ENCODE peak calls at places on chromosome 12, in five cellular contexts. F is substantia nigra, O is endothelial cell, L is RKO, P is WTC11. J is an unnamed sample.

GRCh38 chr12:89417246-89417977 is 65.1 kb upstream of the DUSP6 start:
- DNase-seq in P (no peak), L (no peak), F (no peak), O (no peak), J (no peak)

GRCh38 chr12:52183544-52183910 is 8.3 kb downstream of the KRT80 start:
- DNase-seq in F (no peak), L (no peak), O (no peak), P (no peak), J (no peak)

GRCh38 chr12:58819345-58819744 is 101.0 kb downstream of the LRIG3 start:
- DNase-seq in O (no peak), P (peak), F (no peak), L (no peak), J (no peak)

GRCh38 chr12:104490850-104491249 is 34.1 kb downstream of the CHST11 start:
- DNase-seq in O (no peak), L (no peak), F (no peak), P (no peak), J (no peak)

GRCh38 chr12:44296624-44297197 is 460.8 kb downstream of the TMEM117 start:
- DNase-seq in O (no peak), L (no peak), P (no peak), F (no peak), J (no peak)

GRCh38 chr12:20342111-20342510 is 26.2 kb upstream of the PDE3A start:
- DNase-seq in P (no peak), L (no peak), O (no peak), F (no peak), J (no peak)

GRCh38 chr12:39375206-39375808 is 67.6 kb downstream of the KIF21A start:
- DNase-seq in P (peak), L (peak), F (no peak), O (no peak), J (no peak)

GRCh38 chr12:94165152-94165551 is 16.8 kb downstream of the PLXNC1 start:
- DNase-seq in O (no peak), P (no peak), F (no peak), L (no peak), J (no peak)

GRCh38 chr12:90065301-90065801 is 356.7 kb upstream of the ATP2B1 start:
- DNase-seq in P (no peak), L (no peak), O (no peak), F (no peak), J (no peak)

J was measured in activated T-cell treated with anti-CD3 and anti-CD28 coated beads, Interleukin-2, amount 50 U/mL, for 72 hours.